ENCODE peak calls at places on chromosome 15, in ten cellular contexts. G is ovary, J is MM.1S, U is retinal pigment epithelial cell, K is Calu3, T is MCF 10A, H is RWPE1, B is WTC11, F is BE2C, P is GM20000. W is an unnamed sample.

GRCh38 chr15:82108489-82109078 is 62.8 kb upstream of the MEX3B start:
- DNase-seq in G (peak), J (peak), U (no peak), K (peak), T (peak), H (peak), B (peak), F (peak), P (peak), W (peak)

GRCh38 chr15:67114846-67115521 is 49.6 kb downstream of the SMAD3 start:
- DNase-seq in G (no peak), J (no peak), U (no peak), K (no peak), T (no peak), H (no peak), B (no peak), F (no peak), P (no peak), W (no peak)

GRCh38 chr15:58552505-58553364 is 120.9 kb downstream of the LIPC start:
- DNase-seq in G (no peak), J (no peak), U (no peak), K (no peak), T (no peak), H (no peak), B (no peak), F (no peak), P (no peak), W (no peak)

GRCh38 chr15:78056714-78057269 is 20.7 kb downstream of the TBC1D2B start:
- DNase-seq in G (no peak), J (peak), U (no peak), K (peak), T (no peak), H (peak), B (peak), F (no peak), P (no peak), W (no peak)

GRCh38 chr15:31402511-31403056 is 75.9 kb downstream of the KLF13 start:
- DNase-seq in G (peak), J (no peak), U (no peak), K (no peak), T (peak), H (no peak), B (no peak), F (peak), P (peak), W (no peak)

GRCh38 chr15:41490355-41490754 is 3.3 kb upstream of the ITPKA start:
- DNase-seq in G (no peak), J (no peak), U (peak), K (no peak), T (peak), H (peak), B (no peak), F (no peak), P (peak), W (no peak)

GRCh38 chr15:60758961-60759729 is 280.2 kb upstream of the ICE2 start:
- DNase-seq in G (no peak), J (no peak), U (peak), K (no peak), T (peak), H (peak), B (no peak), F (no peak), P (no peak), W (no peak)

GRCh38 chr15:25830844-25831443 is 32.2 kb downstream of the ATP10A start:
- DNase-seq in G (peak), J (no peak), U (peak), K (no peak), T (peak), H (peak), B (no peak), F (no peak), P (no peak), W (no peak)

GRCh38 chr15:77456746-77457618 is 36.3 kb downstream of the HMG20A start:
- DNase-seq in G (no peak), J (no peak), U (no peak), K (no peak), T (no peak), H (no peak), B (no peak), F (no peak), P (no peak), W (no peak)

GRCh38 chr15:65287515-65287845 is 797 bp upstream of the PARP16 start:
- DNase-seq in G (no peak), J (no peak), U (no peak), K (no peak), T (no peak), H (no peak), B (no peak), F (no peak), P (peak), W (no peak)

DNA sequence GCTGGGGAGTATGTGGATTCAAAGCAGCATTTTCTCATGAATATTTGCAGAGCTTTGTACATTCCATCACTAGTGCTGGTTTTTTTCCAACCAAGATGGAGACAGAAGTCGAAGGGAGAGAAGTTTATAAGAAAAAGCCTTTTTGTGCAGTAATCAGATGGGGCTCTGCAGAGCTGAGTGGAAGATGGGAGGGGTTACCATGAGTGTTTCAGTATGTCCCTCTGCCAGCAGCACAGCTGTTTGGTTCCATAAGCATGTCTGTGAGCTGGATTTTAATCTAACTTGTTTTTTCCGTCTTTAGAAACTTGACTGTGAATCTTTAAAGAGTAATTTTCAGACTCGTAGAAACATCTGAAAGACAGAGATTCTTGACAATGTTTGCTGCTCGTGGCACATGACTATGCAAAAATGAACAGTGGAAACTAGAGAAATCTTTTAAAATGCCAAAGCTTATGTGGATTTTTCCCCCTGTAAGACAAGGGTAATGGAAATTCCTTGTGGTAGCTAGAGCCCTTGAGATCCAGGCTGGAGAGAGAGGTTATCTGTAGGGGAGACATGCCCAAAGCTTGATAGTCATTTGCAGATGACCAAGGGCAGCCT is 20.3 kb downstream of the STARD9 start:
- DNase-seq in G (no peak), J (no peak), U (no peak), K (no peak), T (no peak), H (no peak), B (no peak), F (no peak), P (no peak), W (no peak)
- TF ChIP-seq CTCF in G (no peak), J (no peak), U (no peak), K (no peak), T (no peak), H (no peak), B (no peak), F (no peak), P (no peak), W (no peak)

GRCh38 chr15:35182841-35183479 is 97.9 kb upstream of the NANOGP8 start:
- DNase-seq in G (no peak), J (peak), U (no peak), K (no peak), T (no peak), H (no peak), B (peak), F (no peak), P (no peak), W (no peak)
- TF ChIP-seq CTCF in G (no peak), J (no peak), U (no peak), K (no peak), T (no peak), H (no peak), B (no peak), F (no peak), P (no peak), W (no peak)

GRCh38 chr15:93052090-93052892 is 36.7 kb downstream of the RGMA start:
- DNase-seq in G (no peak), J (no peak), U (no peak), K (no peak), T (no peak), H (no peak), B (no peak), F (no peak), P (no peak), W (no peak)
- TF ChIP-seq CTCF in G (no peak), J (no peak), U (peak), K (no peak), T (no peak), H (no peak), B (no peak), F (peak), P (no peak), W (no peak)

DNA sequence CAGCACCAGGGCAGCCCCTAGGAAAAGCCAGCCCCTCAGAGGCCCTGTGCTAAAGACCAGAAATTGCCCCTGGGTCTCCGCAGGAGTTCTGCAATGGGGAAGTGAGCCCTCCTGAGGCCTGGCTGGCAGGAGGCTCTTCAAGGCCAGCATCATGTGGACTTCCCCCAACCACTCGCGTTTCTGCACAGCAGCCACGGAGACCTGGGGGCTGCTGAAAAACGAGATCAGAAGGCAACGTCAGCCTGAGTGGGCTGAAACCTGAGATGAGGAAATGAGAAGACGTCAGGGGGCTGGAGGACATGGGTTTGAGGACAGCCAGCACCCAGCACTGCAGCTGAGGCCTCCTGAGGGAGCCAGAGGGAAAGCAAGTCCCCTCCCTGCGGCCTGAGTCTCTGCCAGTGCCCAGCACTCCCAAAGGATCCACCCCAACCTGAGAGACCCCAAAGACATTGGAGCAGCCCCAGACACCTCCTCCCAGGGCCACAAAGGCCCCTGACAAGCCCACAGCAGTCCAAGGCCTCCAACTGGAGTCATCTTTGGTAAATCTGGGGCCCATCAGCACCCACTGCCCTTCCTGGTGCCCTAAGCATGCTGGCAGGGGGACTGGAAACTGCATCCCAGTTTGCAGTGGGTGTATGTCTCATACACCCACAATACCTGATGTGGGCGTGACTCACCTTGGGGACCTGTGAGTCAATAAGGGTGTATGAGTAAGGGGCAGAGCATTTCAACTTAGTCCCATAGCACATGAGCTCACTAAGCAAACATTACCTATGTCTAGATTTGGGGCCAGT is 29.2 kb upstream of the CYP11A1 start:
- DNase-seq in G (no peak), J (no peak), U (no peak), K (peak), T (peak), H (peak), B (no peak), F (no peak), P (peak), W (no peak)
- TF ChIP-seq CTCF in G (no peak), J (no peak), U (no peak), K (no peak), T (no peak), H (no peak), B (no peak), F (no peak), P (peak), W (no peak)

DNA sequence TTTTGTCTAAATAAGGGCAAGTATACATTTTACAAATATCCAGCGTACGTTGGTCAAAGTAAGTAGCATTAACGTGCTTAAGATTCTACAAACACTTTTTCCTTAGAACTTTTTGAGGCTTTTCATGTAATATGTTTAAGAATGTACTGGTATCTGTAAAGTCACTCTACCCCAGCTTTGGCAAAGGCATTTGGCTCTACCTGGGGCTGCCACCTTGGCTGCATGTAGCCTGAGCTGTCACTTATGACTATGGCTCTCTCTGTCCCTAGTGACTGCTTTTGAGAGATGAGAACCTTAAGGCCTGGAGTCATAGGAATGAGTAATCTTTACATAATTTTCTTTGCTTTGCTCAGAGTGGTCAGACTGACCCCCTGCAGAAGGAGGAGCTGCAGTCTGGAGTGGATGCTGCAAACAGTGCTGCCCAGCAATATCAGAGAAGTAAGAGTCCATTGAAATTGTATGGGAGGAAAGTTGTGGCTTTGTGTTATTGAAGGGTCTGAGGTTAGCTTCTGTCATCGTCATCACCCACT is 61.2 kb downstream of the IQGAP1 start:
- DNase-seq in G (no peak), J (no peak), U (no peak), K (no peak), T (no peak), H (no peak), B (no peak), F (no peak), P (no peak), W (no peak)
- TF ChIP-seq CTCF in G (no peak), J (no peak), U (no peak), K (no peak), T (no peak), H (no peak), B (no peak), F (no peak), P (no peak), W (no peak)

GRCh38 chr15:48645558-48646330 is at the start of gene FBN1:
- DNase-seq in G (peak), J (peak), U (peak), K (peak), T (peak), H (peak), B (peak), F (peak), P (peak), W (no peak)

GRCh38 chr15:48644827-48645557 is 517 bp downstream of the FBN1 start:
- DNase-seq in G (peak), J (peak), U (no peak), K (peak), T (peak), H (peak), B (peak), F (peak), P (peak), W (no peak)

GRCh38 chr15:48650931-48651330 is 5.4 kb upstream of the FBN1 start:
- DNase-seq in G (no peak), J (no peak), U (no peak), K (no peak), T (no peak), H (no peak), B (no peak), F (no peak), P (no peak), W (no peak)

GRCh38 chr15:48646364-48646763 is 855 bp upstream of the FBN1 start:
- DNase-seq in G (peak), J (no peak), U (no peak), K (no peak), T (no peak), H (no peak), B (no peak), F (no peak), P (no peak), W (no peak)

GRCh38 chr15:48647963-48648362 is 2.5 kb upstream of the FBN1 start:
- DNase-seq in G (peak), J (no peak), U (no peak), K (no peak), T (peak), H (no peak), B (no peak), F (peak), P (peak), W (no peak)
- TF ChIP-seq CTCF in G (no peak), J (no peak), U (peak), K (no peak), T (no peak), H (no peak), B (no peak), F (peak), P (no peak), W (no peak)

GRCh38 chr15:91468861-91469260 is 368.8 kb downstream of the SV2B start:
- DNase-seq in G (no peak), J (no peak), U (no peak), K (no peak), T (no peak), H (no peak), B (no peak), F (no peak), P (no peak), W (no peak)
- TF ChIP-seq CTCF in G (no peak), J (no peak), U (no peak), K (no peak), T (no peak), H (no peak), B (no peak), F (no peak), P (no peak), W (no peak)